ENCODE peak calls at places on chromosomes 11 and 22, in four cellular contexts. K, P, U and A are unnamed samples.

GRCh38 chr11:350723-351255 is 18.5 kb upstream of the B4GALNT4 start:
- DNase-seq in U (no peak), P (no peak), K (no peak), A (no peak)

GRCh38 chr22:23501708-23502107 is 78.4 kb downstream of the IGLL1 start:
- DNase-seq in P (no peak), K (no peak), U (no peak), A (no peak)

GRCh38 chr11:83023410-83023809 is 48.3 kb downstream of the RAB30 start:
- DNase-seq in K (no peak), P (no peak), U (no peak), A (no peak)

GRCh38 chr11:101835465-101836063 is 79.2 kb upstream of the CEP126 start:
- DNase-seq in U (no peak), P (no peak), K (peak; percentile 89), A (no peak)

GRCh38 chr11:19628018-19628417 is 84.6 kb upstream of the NAV2 start:
- DNase-seq in P (no peak), U (no peak), K (peak; percentile 92), A (peak; percentile 52)

GRCh38 chr11:67647471-67647870 is 3.1 kb downstream of the ACY3 start:
- DNase-seq in K (no peak), P (no peak), U (no peak), A (no peak)

GRCh38 chr11:76376746-76377558 is 4.0 kb downstream of the THAP12 start:
- DNase-seq in U (no peak), K (no peak), P (no peak), A (no peak)

GRCh38 chr22:44956835-44957234 is 53.0 kb downstream of the PHF21B start:
- DNase-seq in U (no peak), P (peak; percentile 60), K (no peak), A (no peak)

GRCh38 chr11:67312187-67313021 is 9.1 kb downstream of the SSH3 start:
- DNase-seq in K (peak; percentile 96), U (no peak), P (no peak), A (no peak)

GRCh38 chr11:92820860-92821259 is 148.6 kb upstream of the MTNR1B start:
- DNase-seq in U (no peak), P (no peak), K (no peak), A (no peak)

GRCh38 chr11:69018924-69019323 is 5.9 kb upstream of the MRGPRF start:
- DNase-seq in U (no peak), K (no peak), P (no peak), A (no peak)

GRCh38 chr11:128399186-128399585 is 188.2 kb downstream of the ETS1 start:
- DNase-seq in P (no peak), K (peak; percentile 66), U (no peak), A (peak; percentile 50)

GRCh38 chr22:20438678-20439492 is 1.3 kb upstream of the SCARF2 start:
- DNase-seq in U (no peak), K (no peak), P (peak; percentile 42), A (no peak)

GRCh38 chr11:128492461-128492860 is 94.9 kb downstream of the ETS1 start:
- DNase-seq in P (no peak), U (no peak), K (no peak), A (peak; percentile 76)

GRCh38 chr22:21758056-21758455 is 22.5 kb upstream of the YPEL1 start:
- DNase-seq in U (no peak), P (no peak), K (no peak), A (peak; percentile 86)

GRCh38 chr22:20101638-20102037 is 14.3 kb upstream of the RANBP1 start:
- DNase-seq in K (no peak), U (no peak), P (no peak), A (no peak)

GRCh38 chr22:35315855-35316745 is 16.4 kb downstream of the TOM1 start:
- DNase-seq in U (no peak), K (no peak), P (no peak), A (no peak)

DNA sequence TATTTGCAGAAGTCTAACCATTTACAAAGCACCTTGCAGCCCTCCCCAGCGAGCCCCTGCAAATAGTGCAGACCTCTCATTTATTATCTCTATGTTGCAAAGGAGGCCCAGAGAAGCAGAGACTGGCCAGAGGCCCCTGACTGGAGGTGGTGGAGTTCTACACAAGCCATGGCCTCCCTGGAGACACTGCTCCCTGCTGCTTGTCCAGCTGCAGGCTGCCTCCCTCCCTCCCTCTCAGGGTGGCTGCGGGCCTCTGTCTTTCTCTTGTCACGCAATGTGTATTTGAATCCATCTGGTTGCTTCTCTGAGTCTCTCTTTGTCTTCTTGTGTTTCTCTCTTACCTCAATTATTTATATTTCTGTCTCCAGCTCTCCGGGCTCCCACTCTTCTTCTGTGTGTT is 59.1 kb upstream of the PRDM11 start:
- DNase-seq in K (no peak), P (no peak), U (no peak), A (no peak)
- H3K9ac ChIP-seq in K (no peak overlapping the region), P (no peak overlapping the region), U (no peak overlapping the region), A (no peak overlapping the region)

GRCh38 chr11:12410006-12410728 is 32.8 kb downstream of the PARVA start:
- DNase-seq in K (peak; percentile 30), P (peak; percentile 44), U (no peak), A (peak; percentile 15)
- H3K9ac ChIP-seq in K (no peak overlapping the region), P (no peak overlapping the region), U (no peak overlapping the region), A (no peak overlapping the region)

DNA sequence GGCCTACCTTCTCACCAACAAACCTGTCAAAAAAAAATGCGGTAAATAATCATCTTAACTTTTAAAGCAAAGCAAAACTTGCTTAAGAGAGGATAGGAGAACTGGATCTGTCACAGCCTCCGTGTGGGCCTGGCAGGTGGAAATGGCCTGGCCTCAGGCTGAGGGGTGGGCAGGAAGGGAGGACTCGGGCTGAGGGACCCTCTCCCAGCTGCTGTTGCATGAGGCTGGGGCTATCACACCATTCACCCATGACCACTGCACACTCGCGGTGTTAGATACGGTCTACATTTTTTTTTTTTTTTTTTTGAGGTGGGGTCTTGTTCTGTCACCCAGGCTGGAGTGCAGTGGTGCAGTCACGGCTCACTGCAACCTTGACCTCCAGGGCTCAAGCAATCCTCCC is 24.5 kb downstream of the ARHGAP1 start:
- DNase-seq in P (no peak), K (no peak), U (no peak), A (no peak)
- H3K9ac ChIP-seq in P (no peak overlapping the region), K (no peak overlapping the region), U (no peak overlapping the region), A (no peak overlapping the region)

GRCh38 chr22:39493759-39494158 is 8.3 kb upstream of the MIEF1 start:
- DNase-seq in P (no peak), K (peak; percentile 76), U (no peak), A (no peak)
- H3K9ac ChIP-seq in P (no peak overlapping the region), K (no peak overlapping the region), U (no peak overlapping the region), A (no peak overlapping the region)

DNA sequence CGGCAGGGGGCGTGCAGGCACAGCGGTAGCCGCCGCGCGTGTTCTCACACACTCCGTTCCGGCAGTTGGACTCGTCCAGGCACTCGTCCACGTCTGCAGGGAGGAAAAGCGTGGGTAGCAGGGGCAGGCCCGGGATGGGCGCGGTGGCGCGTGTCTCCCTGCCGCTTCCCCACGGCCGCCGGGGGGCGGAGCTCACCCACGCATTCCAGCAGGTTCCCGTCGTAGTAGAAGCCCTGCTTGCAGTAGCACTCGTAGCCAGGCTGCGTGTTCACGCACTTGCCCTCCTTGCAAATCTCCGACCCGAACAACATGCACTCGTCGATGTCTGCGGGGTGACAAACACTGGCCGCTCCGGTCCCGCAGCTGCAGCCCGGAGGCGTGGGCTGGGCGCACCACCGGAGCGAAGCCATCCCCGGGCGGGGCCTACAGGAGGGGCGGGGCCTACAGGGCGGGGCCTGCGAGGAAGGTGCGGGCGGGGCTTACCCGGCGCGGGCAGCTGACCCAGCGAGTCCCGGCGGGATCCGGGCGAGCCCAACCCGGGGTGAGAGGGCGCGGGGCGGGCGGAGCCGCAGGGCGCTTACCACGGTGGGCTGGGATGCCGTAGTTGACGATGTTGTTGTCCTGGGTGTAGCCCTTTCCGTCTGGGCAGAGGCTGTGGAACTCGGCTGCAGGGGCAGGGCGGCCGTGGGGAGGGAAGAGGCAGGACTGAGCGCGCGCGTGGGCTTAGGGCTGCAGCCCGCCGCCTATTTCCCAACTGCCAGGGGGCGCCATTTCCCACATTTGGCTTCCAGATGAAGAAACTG is 15.6 kb downstream of the SCYL1 start:
- DNase-seq in K (peak; percentile 91), P (peak; percentile 95), U (peak; percentile 84), A (peak; percentile 90)
- H3K9ac ChIP-seq in K (peak overlapping the region; percentile 75), P (no peak overlapping the region), U (peak overlapping the region; percentile 83), A (no peak overlapping the region)

GRCh38 chr11:1693327-1694063 is 3.5 kb upstream of the KRTAP5-6 start:
- DNase-seq in K (peak; percentile 81), U (peak; percentile 79), P (peak; percentile 85), A (peak; percentile 74)
- H3K9ac ChIP-seq in K (peak overlapping the region; percentile 69), U (peak overlapping the region; percentile 83), P (no peak overlapping the region), A (peak overlapping the region; percentile 3)

GRCh38 chr22:40193429-40194421 is 16.0 kb downstream of the TNRC6B start:
- DNase-seq in U (no peak), K (peak; percentile 31), P (peak; percentile 55), A (peak; percentile 41)
- H3K9ac ChIP-seq in U (no peak overlapping the region), K (no peak overlapping the region), P (no peak overlapping the region), A (no peak overlapping the region)